ENCODE peak calls at places on chromosomes 6 and 20, in nine cellular contexts. Y is psoas muscle, Q is heart left ventricle, L is RWPE1, F is amygdala, W is T-cell, K is NCI-H69, R is neuronal stem cell, A is AG09319. N is an unnamed sample.

GRCh38 chr6:35448191-35448590 is 3.9 kb upstream of the FANCE start:
- DNase-seq in Y (no peak), Q (no peak), L (no peak), F (no peak), W (no peak), K (peak), R (no peak), A (no peak), N (no peak)

GRCh38 chr6:154509421-154510143 is 903 bp downstream of the CNKSR3 start:
- DNase-seq in Y (peak), Q (peak), L (peak), F (no peak), W (no peak), K (peak), R (peak), A (no peak), N (no peak)

GRCh38 chr6:105560611-105561066 is 157.8 kb upstream of the PREP start:
- DNase-seq in Y (no peak), Q (no peak), L (peak), F (no peak), W (no peak), K (no peak), R (no peak), A (no peak), N (no peak)

GRCh38 chr6:20686142-20686541 is 151.9 kb downstream of the CDKAL1 start:
- DNase-seq in Y (no peak), Q (no peak), L (no peak), F (no peak), W (no peak), K (peak), R (no peak), A (no peak), N (no peak)

GRCh38 chr6:16244869-16245451 is 6.6 kb downstream of the GMPR start:
- DNase-seq in Y (no peak), Q (no peak), L (peak), F (no peak), W (no peak), K (peak), R (no peak), A (no peak), N (no peak)

GRCh38 chr20:58748628-58749027 is 56.0 kb downstream of the NPEPL1 start:
- DNase-seq in Y (no peak), Q (no peak), L (no peak), F (no peak), W (no peak), K (no peak), R (no peak), A (no peak), N (no peak)

GRCh38 chr20:21183722-21184121 is 57.8 kb downstream of the KIZ start:
- DNase-seq in Y (no peak), Q (no peak), L (peak), F (no peak), W (no peak), K (no peak), R (no peak), A (no peak), N (no peak)

GRCh38 chr20:43911066-43911465 is 3.6 kb upstream of the TOX2 start:
- DNase-seq in Y (no peak), Q (no peak), L (peak), F (no peak), W (no peak), K (no peak), R (no peak), A (peak), N (peak)

GRCh38 chr20:46230811-46231282 is 77.5 kb downstream of the CDH22 start:
- DNase-seq in Y (no peak), Q (peak), L (peak), F (no peak), W (no peak), K (no peak), R (peak), A (no peak), N (no peak)

GRCh38 chr20:39075731-39076130 is 113.6 kb downstream of the DHX35 start:
- DNase-seq in Y (no peak), Q (no peak), L (no peak), F (no peak), W (no peak), K (no peak), R (no peak), A (no peak), N (no peak)

GRCh38 chr20:49572857-49573256 is 4.9 kb upstream of the PTGIS start:
- DNase-seq in Y (no peak), Q (no peak), L (no peak), F (no peak), W (no peak), K (no peak), R (no peak), A (no peak), N (no peak)

GRCh38 chr20:43838703-43839060 is 76.0 kb upstream of the TOX2 start:
- DNase-seq in Y (no peak), Q (no peak), L (no peak), F (no peak), W (no peak), K (no peak), R (no peak), A (no peak), N (no peak)

GRCh38 chr20:50146732-50147662 is 6.5 kb downstream of the PEDS1 start:
- DNase-seq in Y (peak), Q (no peak), L (peak), F (no peak), W (peak), K (peak), R (no peak), A (no peak), N (no peak)

GRCh38 chr6:44737829-44738528 is 350.5 kb downstream of the CDC5L start:
- DNase-seq in Y (no peak), Q (no peak), L (no peak), F (no peak), W (no peak), K (no peak), R (no peak), A (no peak), N (no peak)

GRCh38 chr6:148396411-148396810 is 53.8 kb downstream of the SASH1 start:
- DNase-seq in Y (no peak), Q (no peak), L (no peak), F (no peak), W (no peak), K (no peak), R (no peak), A (no peak), N (no peak)

GRCh38 chr6:163347021-163347446 is 67.5 kb upstream of the QKI start:
- DNase-seq in Y (peak), Q (peak), L (peak), F (no peak), W (no peak), K (no peak), R (no peak), A (no peak), N (no peak)

N was measured in AG04449.